ENCODE peak calls at places on chromosomes 6 and 20, in five cellular contexts. B is GM20000; X is neural crest cell; F is stimulated activated CD4-positive, alpha-beta T cell treated with anti-CD3 and anti-CD28 coated beads, Interleukin-12 subunit alpha, Interleukin-12 subunit beta, amount 100 ng/mL, for 4 hours; T is SHP77. S is an unnamed sample.

GRCh38 chr20:56689318-56689717 is 60.2 kb downstream of the TFAP2C start:
- DNase-seq in B (no peak), X (no peak), F (no peak), T (no peak), S (no peak)

GRCh38 chr6:166430269-166430668 is 47.5 kb upstream of the MPC1 start:
- DNase-seq in B (no peak), X (no peak), F (no peak), T (no peak), S (no peak)

GRCh38 chr6:15524736-15525401 is 138.0 kb downstream of the DTNBP1 start:
- DNase-seq in B (no peak), X (no peak), F (no peak), T (no peak), S (no peak)

GRCh38 chr6:169571123-169571962 is 130.5 kb downstream of the WDR27 start:
- DNase-seq in B (no peak), X (no peak), F (no peak), T (no peak), S (no peak)

GRCh38 chr20:33561981-33562601 is 72.2 kb downstream of the CBFA2T2 start:
- DNase-seq in B (no peak), X (no peak), F (no peak), T (peak; percentile 98), S (no peak)

GRCh38 chr6:50724381-50725124 is 11.2 kb downstream of the TFAP2D start:
- DNase-seq in B (no peak), X (no peak), F (no peak), T (peak; percentile 63), S (no peak)

GRCh38 chr6:141884850-141885249 is 247.9 kb upstream of the GJE1 start:
- DNase-seq in B (no peak), X (no peak), F (no peak), T (no peak), S (no peak)

GRCh38 chr20:44209691-44210421 is 715 bp downstream of the OSER1 start:
- DNase-seq in B (no peak), X (no peak), F (no peak), T (no peak), S (no peak)

GRCh38 chr20:59063358-59064213 is 21.0 kb upstream of the PRELID3B start:
- DNase-seq in B (no peak), X (no peak), F (no peak), T (peak; percentile 86), S (no peak)

GRCh38 chr6:124487778-124488431 is 474.3 kb upstream of the RNF217 start:
- DNase-seq in B (no peak), X (no peak), F (no peak), T (no peak), S (no peak)

GRCh38 chr6:153044295-153044694 is 41.8 kb upstream of the MTRF1L start:
- DNase-seq in B (no peak), X (no peak), F (no peak), T (no peak), S (no peak)

GRCh38 chr6:74368746-74369145 is 672.7 kb downstream of the CD109 start:
- DNase-seq in B (no peak), X (no peak), F (no peak), T (no peak), S (no peak)